ENCODE peak calls at places on chromosomes 4 and X, in six cellular contexts. K is neural progenitor cell, V is NT2/D1, W is SK-N-SH, L is mesenchymal stem cell, D is neuronal stem cell. U is an unnamed sample.

GRCh38 chrX:80471582-80471981 is 51.3 kb downstream of the TENT5D start:
- DNase-seq in K (no peak), V (no peak), W (no peak), L (no peak), D (no peak), U (no peak)

GRCh38 chrX:115190636-115191489 is 1.7 kb downstream of the RBMXL3 start:
- DNase-seq in K (no peak), V (no peak), W (no peak), L (no peak), D (no peak), U (no peak)

GRCh38 chr4:127997534-127998388 is 32.6 kb downstream of the ABHD18 start:
- DNase-seq in K (no peak), V (no peak), W (no peak), L (peak; percentile 46), D (no peak), U (peak; percentile 38)

GRCh38 chr4:61397174-61397573 is 197.0 kb downstream of the ADGRL3 start:
- DNase-seq in K (no peak), V (no peak), W (no peak), L (peak; percentile 56), D (no peak), U (no peak)

GRCh38 chrX:46676399-46677351 is 82.2 kb downstream of the SLC9A7 start:
- DNase-seq in K (no peak), V (no peak), W (no peak), L (no peak), D (no peak), U (no peak)

GRCh38 chr4:41160010-41160789 is 54.1 kb downstream of the APBB2 start:
- DNase-seq in K (no peak), V (no peak), W (no peak), L (peak; percentile 94), D (no peak), U (peak; percentile 90)

GRCh38 chr4:138114434-138114833 is 127.7 kb downstream of the SLC7A11 start:
- DNase-seq in K (no peak), V (no peak), W (no peak), L (peak; percentile 12), D (no peak), U (peak; percentile 3)

GRCh38 chrX:100863326-100863854 is 10.8 kb downstream of the NOX1 start:
- DNase-seq in K (no peak), V (no peak), W (no peak), L (no peak), D (no peak), U (no peak)

GRCh38 chrX:21730011-21730410 is 27.9 kb downstream of the SMPX start:
- DNase-seq in K (no peak), V (no peak), W (no peak), L (no peak), D (no peak), U (no peak)

GRCh38 chr4:6340446-6341015 is 70.9 kb downstream of the WFS1 start:
- DNase-seq in K (no peak), V (no peak), W (no peak), L (no peak), D (no peak), U (no peak)

GRCh38 chrX:10235851-10236250 is 79.1 kb downstream of the CLCN4 start:
- DNase-seq in K (no peak), V (no peak), W (no peak), L (peak; percentile 71), D (no peak), U (peak; percentile 75)

GRCh38 chr4:19030048-19030447 is 1008.5 kb upstream of the LCORL start:
- DNase-seq in K (peak; percentile 18), V (no peak), W (no peak), L (no peak), D (peak; percentile 24), U (no peak)

GRCh38 chr4:78320353-78320935 is 231.1 kb upstream of the ANXA3 start:
- DNase-seq in K (no peak), V (no peak), W (no peak), L (no peak), D (no peak), U (no peak)

GRCh38 chr4:105306820-105307219 is 160.1 kb downstream of the TET2 start:
- DNase-seq in K (no peak), V (no peak), W (no peak), L (no peak), D (no peak), U (no peak)

GRCh38 chrX:24117288-24117687 is 32.2 kb upstream of the ZFX start:
- DNase-seq in K (no peak), V (no peak), W (no peak), L (peak; percentile 54), D (no peak), U (peak; percentile 83)

GRCh38 chr4:54897590-54897989 is 227.8 kb downstream of the KDR start:
- DNase-seq in K (no peak), V (no peak), W (no peak), L (no peak), D (no peak), U (no peak)

GRCh38 chrX:123807825-123808416 is 51.9 kb upstream of the XIAP start:
- DNase-seq in K (no peak), V (no peak), W (no peak), L (no peak), D (no peak), U (peak; percentile 60)

GRCh38 chr4:138727704-138728103 is 287.9 kb upstream of the NOCT start:
- DNase-seq in K (no peak), V (no peak), W (no peak), L (no peak), D (no peak), U (peak; percentile 22)

GRCh38 chr4:77075869-77076801 is at the start of gene CCNI:
- DNase-seq in K (peak; percentile 99), V (peak; percentile 90), W (peak; percentile 94), L (peak; percentile 98), D (peak; percentile 99), U (peak; percentile 99)

GRCh38 chrX:31420711-31421151 is 348.9 kb upstream of the FTHL17 start:
- DNase-seq in K (no peak), V (no peak), W (no peak), L (peak; percentile 48), D (no peak), U (peak; percentile 33)

GRCh38 chrX:85994228-85994627 is 53.1 kb downstream of the CHM start:
- DNase-seq in K (no peak), V (no peak), W (peak; percentile 14), L (peak; percentile 22), D (no peak), U (peak; percentile 30)

DNA sequence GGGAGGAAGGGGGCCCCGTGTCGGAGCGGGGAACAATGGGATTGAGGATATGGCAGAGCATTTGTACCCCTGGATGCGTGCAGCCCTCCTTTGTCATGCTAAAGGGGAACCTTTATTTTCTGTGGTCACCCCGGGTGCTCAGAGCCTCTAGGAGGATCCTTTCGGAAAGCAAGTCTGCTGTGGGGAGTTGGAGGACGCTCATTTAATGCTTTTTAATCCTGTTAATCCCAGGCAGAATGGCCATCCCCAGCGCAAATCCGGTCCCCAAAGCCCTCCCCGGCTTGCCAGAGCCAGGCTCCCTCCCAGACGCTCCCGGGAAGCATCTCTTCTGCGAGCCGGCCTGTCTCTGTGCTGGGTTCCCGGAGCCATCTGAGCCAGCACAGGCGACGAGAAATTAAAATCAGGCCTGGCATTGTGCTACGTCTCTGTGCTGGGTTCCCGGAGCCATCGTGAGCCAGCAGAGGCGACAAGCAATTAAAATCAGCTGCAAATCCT is 113.2 kb upstream of the PPP2R3B start:
- DNase-seq in K (peak; percentile 92), V (peak; percentile 80), W (no peak), L (no peak), D (peak; percentile 46), U (no peak)
- H3K9ac ChIP-seq in K (no peak overlapping the region), V (peak overlapping the region; percentile 71), W (no peak overlapping the region), L (no peak overlapping the region), D (no peak overlapping the region), U (no peak overlapping the region)

DNA sequence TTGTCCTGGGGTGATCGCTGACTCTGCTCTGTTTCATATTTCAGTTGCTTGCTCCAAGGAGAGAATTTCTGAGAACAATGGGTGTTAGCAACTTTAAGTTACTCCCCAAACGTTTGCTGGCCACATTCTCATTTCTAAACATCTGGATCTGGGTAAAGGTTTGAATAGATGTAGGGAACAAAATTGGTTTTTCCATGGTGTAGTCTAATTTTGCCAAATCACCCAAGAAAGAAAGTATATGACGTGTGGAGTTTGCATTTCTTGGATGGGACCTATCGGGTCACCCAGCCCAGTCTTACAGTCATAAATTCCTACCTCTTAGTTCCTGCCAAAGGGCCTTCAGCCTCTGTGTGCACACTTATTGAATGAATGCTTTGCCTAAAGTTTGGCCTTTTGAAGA is 103.7 kb downstream of the AKAP4 start:
- DNase-seq in K (no peak), V (no peak), W (no peak), L (no peak), D (no peak), U (no peak)
- H3K9ac ChIP-seq in K (no peak overlapping the region), V (no peak overlapping the region), W (no peak overlapping the region), L (no peak overlapping the region), D (no peak overlapping the region), U (no peak overlapping the region)

GRCh38 chrX:137052641-137053235 is 18.9 kb upstream of the GPR101 start:
- DNase-seq in K (peak; percentile 39), V (no peak), W (peak; percentile 35), L (no peak), D (no peak), U (peak; percentile 20)

GRCh38 chrX:137051978-137052640 is 18.3 kb upstream of the GPR101 start:
- DNase-seq in K (peak; percentile 77), V (no peak), W (peak; percentile 88), L (peak; percentile 33), D (peak; percentile 57), U (peak; percentile 55)
- H3K9ac ChIP-seq in K (no peak overlapping the region), V (no peak overlapping the region), W (no peak overlapping the region), L (peak overlapping the region; percentile 67), D (peak overlapping the region; percentile 21), U (peak overlapping the region; percentile 21)

GRCh38 chr4:148445903-148446261 is 3.7 kb upstream of the NR3C2 start:
- DNase-seq in K (peak; percentile 64), V (no peak), W (no peak), L (no peak), D (peak; percentile 27), U (no peak)

GRCh38 chr4:148444296-148445070 is 2.3 kb upstream of the NR3C2 start:
- DNase-seq in K (peak; percentile 70), V (no peak), W (peak; percentile 74), L (peak; percentile 5), D (peak; percentile 48), U (peak; percentile 34)

GRCh38 chr4:148443550-148444295 is 1.5 kb upstream of the NR3C2 start:
- DNase-seq in K (peak; percentile 56), V (no peak), W (peak; percentile 38), L (peak; percentile 5), D (peak; percentile 29), U (peak; percentile 53)

GRCh38 chr4:148442830-148443549 is 776 bp upstream of the NR3C2 start:
- DNase-seq in K (no peak), V (no peak), W (peak; percentile 45), L (no peak), D (no peak), U (no peak)

DNA sequence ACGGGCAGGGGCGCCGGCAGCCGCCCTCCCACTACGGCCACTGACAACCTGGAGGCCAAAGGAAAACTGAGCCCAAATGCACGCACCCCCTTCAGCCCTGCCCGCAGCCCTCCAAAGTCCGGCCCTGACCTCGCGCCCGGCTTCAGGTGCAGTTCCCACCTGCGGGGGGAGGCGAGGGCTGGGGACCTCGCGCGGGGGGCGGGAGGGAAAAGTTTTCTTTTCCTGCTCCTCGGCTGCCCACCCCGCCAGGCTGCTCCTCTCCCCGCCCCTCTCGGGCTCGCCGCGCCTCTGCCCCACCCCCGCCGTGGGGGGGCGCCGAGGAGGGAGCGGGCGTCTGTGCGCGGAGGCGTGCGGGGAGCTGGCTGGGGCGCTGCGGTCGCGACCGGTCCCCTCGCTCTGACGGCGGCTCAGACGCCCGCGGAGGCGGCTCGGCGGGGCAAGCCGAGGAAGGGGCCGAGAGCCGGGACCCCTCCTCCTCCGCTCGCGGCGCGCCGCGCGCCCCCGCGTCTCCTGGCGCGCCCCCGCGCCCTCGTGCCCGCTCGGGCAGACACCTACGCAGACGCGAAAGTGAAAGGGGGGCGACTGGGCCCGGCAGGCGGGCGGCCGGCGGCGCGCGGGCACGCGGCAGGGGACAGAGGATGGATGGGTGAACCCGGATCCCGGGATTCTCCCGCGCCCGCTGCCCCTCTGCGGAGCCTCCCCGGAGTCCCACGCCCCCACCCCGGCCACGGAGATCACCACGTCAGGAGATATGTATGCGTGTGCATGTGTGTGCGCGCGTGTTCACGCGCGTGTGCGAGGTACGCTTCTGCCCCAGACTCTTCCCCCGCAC is 3.1 kb upstream of the NR3C2 start:
- DNase-seq in K (peak; percentile 85), V (no peak), W (peak; percentile 72), L (no peak), D (peak; percentile 70), U (peak; percentile 42)
- H3K9ac ChIP-seq in K (no peak overlapping the region), V (peak overlapping the region; percentile 42), W (no peak overlapping the region), L (peak overlapping the region; percentile 73), D (no peak overlapping the region), U (no peak overlapping the region)